ENCODE peak calls at places on chromosomes 6 and 20, in eight cellular contexts. P is IMR-90; G is GM23338; U is CD8-positive, alpha-beta T cell; C is AG04450; V is body of pancreas; F is sigmoid colon; M is astrocyte. W is an unnamed sample.

GRCh38 chr20:41330343-41330720 is 10.3 kb upstream of the LPIN3 start:
- DNase-seq in P (peak), G (no peak), U (no peak), C (no peak), V (no peak), F (no peak), M (peak), W (no peak)

GRCh38 chr6:129719692-129720091 is 9.7 kb upstream of the ARHGAP18 start:
- DNase-seq in P (peak), G (no peak), U (no peak), C (no peak), V (no peak), F (no peak), M (no peak), W (no peak)

GRCh38 chr6:111550953-111551352 is 54.7 kb downstream of the TRAF3IP2 start:
- DNase-seq in P (no peak), G (no peak), U (no peak), C (no peak), V (no peak), F (no peak), M (no peak), W (no peak)

GRCh38 chr6:108632441-108632840 is 71.7 kb downstream of the FOXO3 start:
- DNase-seq in P (no peak), G (no peak), U (no peak), C (no peak), V (no peak), F (no peak), M (no peak), W (no peak)

GRCh38 chr6:34656378-34657036 is 40.1 kb downstream of the ILRUN start:
- DNase-seq in P (peak), G (no peak), U (no peak), C (peak), V (peak), F (no peak), M (peak), W (peak)

GRCh38 chr20:62816879-62817873 is at the start of gene COL9A3:
- DNase-seq in P (no peak), G (peak), U (no peak), C (no peak), V (peak), F (no peak), M (no peak), W (no peak)

GRCh38 chr20:50279988-50280850 is 89.6 kb downstream of the CEBPB start:
- DNase-seq in P (no peak), G (no peak), U (no peak), C (no peak), V (no peak), F (no peak), M (no peak), W (no peak)

GRCh38 chr6:108464506-108465084 is 96.1 kb upstream of the FOXO3 start:
- DNase-seq in P (no peak), G (peak), U (no peak), C (no peak), V (no peak), F (no peak), M (no peak), W (no peak)

GRCh38 chr20:31919756-31920155 is 32.1 kb downstream of the PDRG1 start:
- DNase-seq in P (no peak), G (no peak), U (no peak), C (no peak), V (no peak), F (peak), M (no peak), W (no peak)
- H3K4me3 ChIP-seq in P (no peak), G (no peak), U (no peak), C (no peak), V (no peak), F (no peak), M (no peak), W (no peak)

DNA sequence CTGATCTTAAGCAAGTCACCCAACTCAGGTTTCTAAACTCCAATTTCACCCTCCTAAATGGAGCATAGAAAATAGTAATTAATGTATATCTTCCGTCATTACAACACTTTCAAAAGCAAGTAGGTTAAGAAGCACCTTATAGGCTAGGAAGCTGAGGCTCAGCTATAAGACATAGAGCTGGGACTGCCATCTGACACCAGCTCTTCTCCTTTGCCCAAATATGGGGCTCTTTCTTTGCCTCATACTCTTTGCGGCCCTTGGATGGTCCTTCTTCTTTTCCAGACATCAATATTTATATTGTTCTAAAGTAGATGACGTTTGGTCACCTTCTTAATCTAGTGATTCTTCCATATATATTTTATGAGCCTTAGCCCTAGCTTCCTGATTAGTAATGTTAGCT is 413.2 kb downstream of the LMBRD1 start:
- DNase-seq in P (no peak), G (peak), U (no peak), C (no peak), V (no peak), F (no peak), M (no peak), W (no peak)
- TF ChIP-seq CTCF in P (no peak), G (no peak), U (no peak), C (no peak), V (no peak), F (no peak), M (no peak), W (no peak)

GRCh38 chr6:143743256-143744166 is 65.7 kb downstream of the PHACTR2 start:
- DNase-seq in P (peak), G (peak), U (no peak), C (peak), V (no peak), F (peak), M (peak), W (no peak)

GRCh38 chr6:143744593-143745151 is 66.9 kb downstream of the PHACTR2 start:
- DNase-seq in P (peak), G (no peak), U (no peak), C (no peak), V (no peak), F (no peak), M (peak), W (no peak)

GRCh38 chr6:143747347-143747842 is 69.6 kb downstream of the PHACTR2 start:
- DNase-seq in P (no peak), G (peak), U (no peak), C (no peak), V (no peak), F (no peak), M (no peak), W (no peak)

GRCh38 chr6:143745160-143746133 is 67.7 kb downstream of the PHACTR2 start:
- DNase-seq in P (peak), G (peak), U (no peak), C (peak), V (peak), F (no peak), M (peak), W (no peak)

GRCh38 chr6:143746202-143747119 is 68.7 kb downstream of the PHACTR2 start:
- DNase-seq in P (no peak), G (peak), U (no peak), C (no peak), V (no peak), F (no peak), M (no peak), W (no peak)
- H3K4me3 ChIP-seq in P (peak), G (peak), U (no peak), C (no peak), V (no peak), F (peak), M (peak), W (no peak)

GRCh38 chr6:90294989-90295853 is 1.4 kb downstream of the BACH2 start:
- DNase-seq in P (peak), G (peak), U (peak), C (no peak), V (peak), F (peak), M (no peak), W (no peak)
- TF ChIP-seq CTCF in P (peak), G (no peak), U (no peak), C (peak), V (no peak), F (no peak), M (no peak), W (peak)

DNA sequence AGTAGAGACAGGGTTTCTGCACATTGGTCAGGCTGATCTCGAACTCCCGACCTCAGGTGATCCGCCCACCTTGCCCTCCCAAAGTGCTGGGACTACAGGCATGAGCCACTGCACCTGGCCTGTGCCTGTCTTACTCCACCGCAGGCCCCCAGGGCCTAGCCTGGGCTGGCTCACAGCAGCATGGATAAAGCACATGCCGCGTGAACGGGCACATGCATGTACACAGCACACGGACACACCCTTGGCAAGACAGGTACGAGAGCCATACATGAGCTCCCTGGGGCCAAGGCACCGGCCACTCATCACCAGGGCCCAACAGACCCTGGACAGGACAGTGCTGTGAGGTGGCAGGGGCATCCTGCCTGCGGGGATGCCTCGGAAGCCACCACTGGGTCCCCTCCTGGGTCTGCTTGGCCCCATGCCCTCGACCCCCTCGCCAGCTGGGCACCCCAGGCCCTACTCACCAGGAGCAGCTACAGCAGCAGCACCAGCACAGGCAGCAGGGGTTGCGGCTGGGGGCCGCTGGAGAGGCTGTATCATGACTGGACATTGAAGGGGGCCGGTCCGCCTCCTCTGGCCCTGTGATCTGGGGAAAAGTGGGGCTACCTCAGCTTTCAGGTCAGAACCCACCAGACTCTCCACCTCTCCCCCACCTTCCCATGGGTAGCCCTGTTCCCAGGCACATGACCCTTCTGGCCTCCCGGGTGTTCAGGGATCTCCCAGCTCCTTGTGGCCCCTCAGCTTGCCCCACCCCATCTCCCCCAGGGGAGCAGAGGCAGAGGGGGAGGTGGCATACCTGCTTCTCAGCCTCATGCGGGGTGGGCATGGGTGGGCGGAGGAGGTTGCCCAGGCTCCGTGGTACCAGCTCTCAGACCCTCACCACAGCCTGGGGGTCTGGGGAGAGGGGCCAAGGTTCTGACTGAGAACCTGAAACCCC is 3.0 kb downstream of the RGS19 start:
- DNase-seq in P (no peak), G (no peak), U (no peak), C (no peak), V (no peak), F (no peak), M (no peak), W (no peak)
- H3K4me3 ChIP-seq in P (no peak), G (no peak), U (peak), C (no peak), V (no peak), F (no peak), M (no peak), W (no peak)